ENCODE peak calls at places on chromosomes 3 and 15, in five cellular contexts. H is heart left ventricle, J is IMR-90, U is testis, L is lower lobe of right lung. F is an unnamed sample.
A peak's percentile ranks its signal among the peaks of the same experiment; 100 is the strongest.

GRCh38 chr3:3126477-3127431 is at the start of gene TRNT1:
- DNase-seq in J (peak; percentile 91), H (peak; percentile 97), L (peak; percentile 98), U (peak; percentile 97), F (peak; percentile 93)

GRCh38 chr3:2166552-2166951 is 67.9 kb downstream of the CNTN4 start:
- DNase-seq in J (no peak), L (no peak), H (no peak), U (no peak), F (peak; percentile 17)

GRCh38 chr3:146523536-146523935 is 20.9 kb downstream of the PLSCR1 start:
- DNase-seq in H (no peak), U (no peak), J (no peak), L (no peak), F (no peak)

GRCh38 chr15:61524091-61524490 is 295.0 kb upstream of the RORA start:
- DNase-seq in U (no peak), L (no peak), J (no peak), H (no peak), F (no peak)

GRCh38 chr3:113110263-113110662 is 101.1 kb upstream of the BOC start:
- DNase-seq in L (no peak), H (no peak), U (no peak), J (no peak), F (no peak)

GRCh38 chr3:96071107-96071506 is 743.3 kb upstream of the EPHA6 start:
- DNase-seq in H (no peak), J (no peak), L (no peak), U (no peak), F (no peak)

GRCh38 chr3:150699068-150699635 is 4.6 kb downstream of the ERICH6 start:
- DNase-seq in U (no peak), J (peak; percentile 53), H (no peak), L (no peak), F (peak; percentile 17)

GRCh38 chr3:18443670-18444596 is 18.8 kb upstream of the SATB1 start:
- DNase-seq in H (no peak), U (no peak), L (peak; percentile 66), J (no peak), F (no peak)

GRCh38 chr3:187104956-187105355 is 34.3 kb downstream of the RPL39L start:
- DNase-seq in U (no peak), J (no peak), H (peak; percentile 29), L (no peak), F (no peak)

GRCh38 chr15:52112203-52112750 is 298 bp downstream of the BCL2L10 start:
- DNase-seq in J (no peak), U (peak; percentile 49), L (peak; percentile 50), H (no peak), F (no peak)

GRCh38 chr3:167091186-167091585 is 288.9 kb downstream of the ZBBX start:
- DNase-seq in U (no peak), H (no peak), J (no peak), L (no peak), F (no peak)

GRCh38 chr3:48222616-48223513 is at the start of gene CAMP:
- DNase-seq in L (peak; percentile 93), U (peak; percentile 37), J (peak; percentile 30), H (peak; percentile 31), F (peak; percentile 78)

GRCh38 chr3:10185804-10186762 is 21.4 kb downstream of the IRAK2 start:
- DNase-seq in U (no peak), L (no peak), H (no peak), J (peak; percentile 16), F (no peak)

GRCh38 chr3:161349529-161350278 is 21.6 kb downstream of the SPTSSB start:
- DNase-seq in J (peak; percentile 76), H (no peak), L (no peak), U (no peak), F (peak; percentile 3)

GRCh38 chr15:89132611-89133242 is 44.5 kb downstream of the ABHD2 start:
- DNase-seq in L (no peak), J (no peak), U (peak; percentile 46), H (peak; percentile 48), F (no peak)

GRCh38 chr15:96209285-96209735 is 121.2 kb upstream of the NR2F2 start:
- DNase-seq in U (no peak), H (no peak), L (no peak), J (no peak), F (no peak)

GRCh38 chr3:86733257-86733656 is 257.7 kb downstream of the VGLL3 start:
- DNase-seq in U (no peak), J (no peak), H (no peak), L (peak; percentile 18), F (no peak)

GRCh38 chr3:36763850-36764703 is at the start of gene DCLK3:
- DNase-seq in J (no peak), H (no peak), L (no peak), U (no peak), F (no peak)

GRCh38 chr3:129058441-129059194 is 2.0 kb upstream of the GP9 start:
- DNase-seq in H (no peak), L (peak; percentile 36), J (no peak), U (peak; percentile 44), F (no peak)

GRCh38 chr15:73051402-73051810 is 857 bp upstream of the NEO1 start:
- DNase-seq in J (no peak), L (peak; percentile 67), H (no peak), U (peak; percentile 75), F (no peak)

GRCh38 chr15:41013698-41014414 is 60.6 kb downstream of the CHAC1 start:
- DNase-seq in J (peak; percentile 86), U (no peak), L (no peak), H (no peak), F (no peak)

GRCh38 chr15:42590619-42591237 is 15.3 kb downstream of the STARD9 start:
- DNase-seq in H (no peak), L (no peak), U (no peak), J (no peak), F (no peak)

GRCh38 chr15:75599396-75599795 is 20.3 kb upstream of the PTPN9 start:
- DNase-seq in L (no peak), J (no peak), U (no peak), H (no peak), F (no peak)

GRCh38 chr15:96321422-96322391 is 8.8 kb upstream of the NR2F2 start:
- DNase-seq in L (peak; percentile 54), H (peak; percentile 33), J (peak; percentile 11), U (no peak), F (no peak)

GRCh38 chr3:101150504-101150903 is 157.3 kb upstream of the ABI3BP start:
- DNase-seq in U (no peak), L (no peak), H (no peak), J (no peak), F (no peak)

GRCh38 chr15:90742082-90742481 is 24.9 kb downstream of the BLM start:
- DNase-seq in U (no peak), L (no peak), H (no peak), J (no peak), F (no peak)

GRCh38 chr15:96312641-96313335 is 17.7 kb upstream of the NR2F2 start:
- DNase-seq in L (no peak), J (peak; percentile 52), U (no peak), H (no peak), F (no peak)

GRCh38 chr3:66370179-66370578 is 130.6 kb downstream of the LRIG1 start:
- DNase-seq in H (peak; percentile 49), U (no peak), L (no peak), J (no peak), F (no peak)
- H3K4me1 ChIP-seq in H (peaks cover 21% of the 10 kb centered on the region), U (no peaks in the 10 kb centered on the region), L (no peaks in the 10 kb centered on the region), J (peaks cover 4% of the 10 kb centered on the region), F (no peaks in the 10 kb centered on the region)

GRCh38 chr3:15317164-15317477 is 15.3 kb downstream of the SH3BP5 start:
- DNase-seq in U (peak; percentile 55), H (peak; percentile 47), J (peak; percentile 57), L (no peak), F (no peak)

GRCh38 chr3:15312550-15312949 is 19.8 kb downstream of the SH3BP5 start:
- DNase-seq in H (no peak), J (no peak), L (no peak), U (no peak), F (no peak)

GRCh38 chr3:15313461-15313860 is 18.9 kb downstream of the SH3BP5 start:
- DNase-seq in L (peak; percentile 83), H (no peak), U (no peak), J (no peak), F (no peak)

GRCh38 chr3:15315003-15315402 is 17.4 kb downstream of the SH3BP5 start:
- DNase-seq in H (no peak), L (no peak), J (no peak), U (no peak), F (no peak)

DNA sequence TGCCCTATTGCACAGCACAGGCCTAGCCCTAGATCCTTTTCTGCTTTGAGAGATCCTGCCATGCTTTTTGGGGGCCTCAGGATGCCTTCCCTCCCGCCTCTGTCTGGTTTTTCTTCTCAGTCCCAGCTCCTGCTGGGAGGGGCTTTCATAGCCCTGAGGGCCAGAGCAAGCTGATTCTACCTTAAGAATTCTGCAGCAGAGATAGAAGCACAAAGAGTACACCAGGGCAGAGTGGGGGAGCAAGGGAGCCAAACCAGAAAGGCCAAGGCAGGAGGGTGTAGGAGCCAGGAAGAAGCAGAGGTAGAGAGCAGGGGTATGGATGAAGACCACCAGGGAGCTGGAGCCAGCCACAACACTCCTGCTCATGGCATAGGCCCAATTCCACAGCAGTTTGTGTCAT is 18.1 kb downstream of the SH3BP5 start:
- DNase-seq in L (no peak), H (no peak), U (no peak), J (no peak), F (no peak)
- H3K4me1 ChIP-seq in L (peaks cover 92% of the 10 kb centered on the region), H (peaks cover 43% of the 10 kb centered on the region), U (peaks cover 77% of the 10 kb centered on the region), J (peaks cover 8% of the 10 kb centered on the region), F (peaks cover under 1% of the 10 kb centered on the region)

GRCh38 chr15:70095387-70096214 is 2.1 kb downstream of the TLE3 start:
- DNase-seq in H (no peak), J (no peak), U (peak; percentile 32), L (peak; percentile 69), F (peak; percentile 64)

GRCh38 chr15:70094690-70095311 is 2.9 kb downstream of the TLE3 start:
- DNase-seq in H (no peak), L (no peak), J (no peak), U (peak; percentile 28), F (peak; percentile 42)

GRCh38 chr15:70096975-70097336 is 761 bp downstream of the TLE3 start:
- DNase-seq in L (no peak), U (no peak), J (no peak), H (no peak), F (peak; percentile 33)

GRCh38 chr15:70097337-70098169 is at the start of gene TLE3:
- DNase-seq in U (peak; percentile 100), J (peak; percentile 98), H (peak; percentile 99), L (peak; percentile 99), F (peak; percentile 99)

DNA sequence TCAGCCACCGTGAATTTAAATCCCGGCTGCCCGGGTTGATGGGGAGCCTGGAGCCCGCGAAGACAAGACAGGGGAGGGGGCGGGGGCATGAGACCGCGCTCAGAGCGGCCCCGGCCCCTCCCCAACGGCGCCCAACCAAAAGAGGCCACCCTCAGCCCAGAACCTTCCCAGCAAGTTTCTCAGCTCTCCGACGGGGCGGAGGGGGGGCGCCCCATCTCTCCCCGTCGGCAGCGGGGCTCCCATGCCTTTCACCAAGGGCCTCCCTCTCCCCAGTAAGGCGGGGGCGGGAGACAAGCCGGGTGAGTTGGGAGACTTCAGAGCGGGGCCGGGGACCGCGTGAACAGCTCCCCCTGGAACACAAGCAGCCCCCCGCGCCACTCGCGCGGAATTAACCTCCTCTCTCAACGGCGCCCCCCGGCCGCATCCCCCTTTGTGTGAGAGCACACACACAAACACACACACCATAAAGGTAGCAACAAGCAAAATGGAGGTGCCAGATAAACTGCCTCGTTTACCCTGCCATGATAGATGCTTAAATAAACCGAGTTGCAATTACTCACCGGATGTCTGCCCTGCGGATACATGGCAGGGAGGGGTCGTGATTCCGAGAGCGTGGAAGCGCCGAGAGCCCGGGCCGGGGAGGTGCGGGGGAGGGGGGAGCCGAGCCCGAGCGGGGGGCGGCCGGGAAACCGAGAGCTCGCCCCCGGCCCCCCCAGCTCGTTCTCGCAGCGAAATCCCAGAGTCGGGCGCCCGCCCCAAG is 1.3 kb downstream of the TLE3 start:
- DNase-seq in U (peak; percentile 63), J (peak; percentile 56), L (peak; percentile 65), H (no peak), F (peak; percentile 68)
- H3K4me1 ChIP-seq in U (peaks cover 57% of the 10 kb centered on the region), J (peaks cover 36% of the 10 kb centered on the region), L (peaks cover 72% of the 10 kb centered on the region), H (peaks cover 60% of the 10 kb centered on the region), F (peaks cover 44% of the 10 kb centered on the region)

GRCh38 chr3:71048948-71049347 is 534.6 kb downstream of the FOXP1 start:
- DNase-seq in J (no peak), U (no peak), H (peak; percentile 51), L (no peak), F (no peak)
- H3K4me1 ChIP-seq in J (peaks cover 36% of the 10 kb centered on the region), U (no peaks in the 10 kb centered on the region), H (peaks cover 83% of the 10 kb centered on the region), L (peaks cover 70% of the 10 kb centered on the region), F (no peaks in the 10 kb centered on the region)